ENCODE peak calls at places on chromosomes 2 and 18, in five cellular contexts. One of them, this sample, is unnamed.

GRCh38 chr2:26651458-26652155 is 10.4 kb upstream of the CIB4 start:
- DNase-seq in left ventricle myocardium inferior: no peak
- DNase-seq in mammary epithelial cell: no peak
- DNase-seq in Panc1: no peak
- DNase-seq in IMR-90: no peak
- DNase-seq in this sample: no peak

GRCh38 chr2:43453771-43454170 is 142.1 kb downstream of the THADA start:
- DNase-seq in left ventricle myocardium inferior: no peak
- DNase-seq in mammary epithelial cell: no peak
- DNase-seq in Panc1: no peak
- DNase-seq in IMR-90: no peak
- DNase-seq in this sample: no peak

GRCh38 chr18:12015697-12016062 is 34.4 kb downstream of the IMPA2 start:
- DNase-seq in left ventricle myocardium inferior: peak; percentile 72
- DNase-seq in mammary epithelial cell: peak; percentile 80
- DNase-seq in Panc1: no peak
- DNase-seq in IMR-90: peak; percentile 72
- DNase-seq in this sample: no peak

GRCh38 chr2:10385933-10386773 is 62.0 kb downstream of the ODC1 start:
- DNase-seq in left ventricle myocardium inferior: no peak
- DNase-seq in mammary epithelial cell: no peak
- DNase-seq in Panc1: no peak
- DNase-seq in IMR-90: peak; percentile 75
- DNase-seq in this sample: no peak

GRCh38 chr2:241373449-241373848 is 17.4 kb downstream of the FARP2 start:
- DNase-seq in left ventricle myocardium inferior: no peak
- DNase-seq in mammary epithelial cell: no peak
- DNase-seq in Panc1: no peak
- DNase-seq in IMR-90: no peak
- DNase-seq in this sample: no peak

GRCh38 chr2:210688071-210688470 is 131.7 kb downstream of the CPS1 start:
- DNase-seq in left ventricle myocardium inferior: no peak
- DNase-seq in mammary epithelial cell: no peak
- DNase-seq in Panc1: no peak
- DNase-seq in IMR-90: no peak
- DNase-seq in this sample: no peak

GRCh38 chr2:218286570-218287459 is 5.5 kb downstream of the TMBIM1 start:
- DNase-seq in left ventricle myocardium inferior: peak; percentile 89
- DNase-seq in mammary epithelial cell: peak; percentile 98
- DNase-seq in Panc1: peak; percentile 83
- DNase-seq in IMR-90: peak; percentile 94
- DNase-seq in this sample: peak; percentile 95

GRCh38 chr18:76494181-76494540 is 881 bp downstream of the ZNF516 start:
- DNase-seq in left ventricle myocardium inferior: no peak
- DNase-seq in mammary epithelial cell: peak; percentile 19
- DNase-seq in Panc1: no peak
- DNase-seq in IMR-90: peak; percentile 43
- DNase-seq in this sample: peak; percentile 65

GRCh38 chr18:31506024-31506742 is 8.2 kb downstream of the DSG2 start:
- DNase-seq in left ventricle myocardium inferior: no peak
- DNase-seq in mammary epithelial cell: no peak
- DNase-seq in Panc1: peak; percentile 2
- DNase-seq in IMR-90: peak; percentile 21
- DNase-seq in this sample: no peak

GRCh38 chr2:195820373-195820772 is 163.3 kb downstream of the SLC39A10 start:
- DNase-seq in left ventricle myocardium inferior: no peak
- DNase-seq in mammary epithelial cell: peak; percentile 4
- DNase-seq in Panc1: no peak
- DNase-seq in IMR-90: peak; percentile 77
- DNase-seq in this sample: no peak

GRCh38 chr18:50089702-50090101 is 105.2 kb downstream of the MYO5B start:
- DNase-seq in left ventricle myocardium inferior: no peak
- DNase-seq in mammary epithelial cell: no peak
- DNase-seq in Panc1: no peak
- DNase-seq in IMR-90: no peak
- DNase-seq in this sample: no peak

GRCh38 chr2:226963528-226963927 is 127.7 kb downstream of the RHBDD1 start:
- DNase-seq in left ventricle myocardium inferior: no peak
- DNase-seq in mammary epithelial cell: peak; percentile 46
- DNase-seq in Panc1: no peak
- DNase-seq in IMR-90: peak; percentile 73
- DNase-seq in this sample: no peak

GRCh38 chr2:229454934-229455631 is 184.0 kb upstream of the PID1 start:
- DNase-seq in left ventricle myocardium inferior: no peak
- DNase-seq in mammary epithelial cell: peak; percentile 81
- DNase-seq in Panc1: no peak
- DNase-seq in IMR-90: peak; percentile 81
- DNase-seq in this sample: no peak

GRCh38 chr18:812673-813404 is 797 bp upstream of the YES1 start:
- DNase-seq in left ventricle myocardium inferior: peak; percentile 68
- DNase-seq in mammary epithelial cell: peak; percentile 75
- DNase-seq in Panc1: peak; percentile 63
- DNase-seq in IMR-90: peak; percentile 82
- DNase-seq in this sample: peak; percentile 92

GRCh38 chr2:233994191-233994590 is 56.3 kb upstream of the SPP2 start:
- DNase-seq in left ventricle myocardium inferior: no peak
- DNase-seq in mammary epithelial cell: no peak
- DNase-seq in Panc1: no peak
- DNase-seq in IMR-90: no peak
- DNase-seq in this sample: no peak

GRCh38 chr2:20682166-20682565 is 15.2 kb downstream of the GDF7 start:
- DNase-seq in left ventricle myocardium inferior: no peak
- DNase-seq in mammary epithelial cell: no peak
- DNase-seq in Panc1: no peak
- DNase-seq in IMR-90: peak; percentile 23
- DNase-seq in this sample: no peak

GRCh38 chr2:113962692-113963480 is 73.0 kb downstream of the ACTR3 start:
- DNase-seq in left ventricle myocardium inferior: no peak
- DNase-seq in mammary epithelial cell: peak; percentile 39
- DNase-seq in Panc1: no peak
- DNase-seq in IMR-90: peak; percentile 87
- DNase-seq in this sample: no peak

GRCh38 chr2:11899264-11899818 is 152.9 kb downstream of the LPIN1 start:
- DNase-seq in left ventricle myocardium inferior: no peak
- DNase-seq in mammary epithelial cell: peak; percentile 79
- DNase-seq in Panc1: no peak
- DNase-seq in IMR-90: peak; percentile 63
- DNase-seq in this sample: no peak

GRCh38 chr2:212619954-212620353 is 81.4 kb upstream of the ERBB4 start:
- DNase-seq in left ventricle myocardium inferior: no peak
- DNase-seq in mammary epithelial cell: peak; percentile 85
- DNase-seq in Panc1: no peak
- DNase-seq in IMR-90: peak; percentile 19
- DNase-seq in this sample: no peak

GRCh38 chr18:65768379-65768778 is 17.6 kb downstream of the CDH7 start:
- DNase-seq in left ventricle myocardium inferior: no peak
- DNase-seq in mammary epithelial cell: no peak
- DNase-seq in Panc1: peak; percentile 41
- DNase-seq in IMR-90: no peak
- DNase-seq in this sample: no peak

GRCh38 chr2:227717687-227718567 is at the start of gene SLC19A3:
- DNase-seq in left ventricle myocardium inferior: peak; percentile 86
- DNase-seq in mammary epithelial cell: peak; percentile 35
- DNase-seq in Panc1: no peak
- DNase-seq in IMR-90: peak; percentile 50
- DNase-seq in this sample: peak; percentile 91

GRCh38 chr2:66682476-66682875 is 247.6 kb downstream of the MEIS1 start:
- DNase-seq in left ventricle myocardium inferior: no peak
- DNase-seq in mammary epithelial cell: no peak
- DNase-seq in Panc1: no peak
- DNase-seq in IMR-90: no peak
- DNase-seq in this sample: no peak

GRCh38 chr2:68434981-68435380 is 32.1 kb downstream of the FBXO48 start:
- DNase-seq in left ventricle myocardium inferior: no peak
- DNase-seq in mammary epithelial cell: no peak
- DNase-seq in Panc1: no peak
- DNase-seq in IMR-90: no peak
- DNase-seq in this sample: no peak
- H3K4me3 ChIP-seq in left ventricle myocardium inferior: no peak overlapping the region
- H3K4me3 ChIP-seq in mammary epithelial cell: no peak overlapping the region
- H3K4me3 ChIP-seq in Panc1: no peak overlapping the region
- H3K4me3 ChIP-seq in IMR-90: no peak overlapping the region
- H3K4me3 ChIP-seq in this sample: no peak overlapping the region

GRCh38 chr2:201992960-201993359 is 40.7 kb upstream of the FZD7 start:
- DNase-seq in left ventricle myocardium inferior: no peak
- DNase-seq in mammary epithelial cell: no peak
- DNase-seq in Panc1: no peak
- DNase-seq in IMR-90: no peak
- DNase-seq in this sample: no peak
- H3K27me3 ChIP-seq in left ventricle myocardium inferior: peaks cover 11% of the 10 kb centered on the region
- H3K27me3 ChIP-seq in mammary epithelial cell: no peaks in the 10 kb centered on the region
- H3K27me3 ChIP-seq in Panc1: no peaks in the 10 kb centered on the region
- H3K27me3 ChIP-seq in IMR-90: no peaks in the 10 kb centered on the region
- H3K27me3 ChIP-seq in this sample: no peaks in the 10 kb centered on the region

DNA sequence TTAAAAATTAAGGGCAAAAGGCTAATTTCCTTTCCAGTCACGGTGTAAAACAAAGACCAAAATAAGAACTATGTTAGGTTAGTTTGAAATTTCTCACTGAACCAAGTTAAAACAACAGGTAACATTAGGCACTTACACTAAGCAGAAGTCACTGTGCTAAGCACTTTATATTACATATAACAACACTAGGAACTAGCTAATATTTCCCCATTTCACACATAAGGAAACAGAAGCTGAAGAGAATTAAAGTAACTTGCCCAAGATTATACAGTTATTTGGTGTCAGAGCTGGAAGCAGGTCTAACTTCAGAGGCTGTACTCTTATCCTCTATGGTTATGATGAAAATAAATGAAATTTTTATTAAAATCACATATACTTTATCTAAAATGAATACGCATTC is 6.0 kb downstream of the ITSN2 start:
- DNase-seq in left ventricle myocardium inferior: no peak
- DNase-seq in mammary epithelial cell: no peak
- DNase-seq in Panc1: no peak
- DNase-seq in IMR-90: no peak
- DNase-seq in this sample: no peak
- H3K4me1 ChIP-seq in left ventricle myocardium inferior: peaks cover 82% of the 10 kb centered on the region
- H3K4me1 ChIP-seq in mammary epithelial cell: peaks cover 9% of the 10 kb centered on the region
- H3K4me1 ChIP-seq in Panc1: peaks cover 12% of the 10 kb centered on the region
- H3K4me1 ChIP-seq in IMR-90: no peaks in the 10 kb centered on the region
- H3K4me1 ChIP-seq in this sample: no peaks in the 10 kb centered on the region

GRCh38 chr2:70685771-70686171 is 82.2 kb downstream of the ADD2 start:
- DNase-seq in left ventricle myocardium inferior: no peak
- DNase-seq in mammary epithelial cell: no peak
- DNase-seq in Panc1: no peak
- DNase-seq in IMR-90: no peak
- DNase-seq in this sample: no peak
- H3K4me3 ChIP-seq in left ventricle myocardium inferior: no peak overlapping the region
- H3K4me3 ChIP-seq in mammary epithelial cell: no peak overlapping the region
- H3K4me3 ChIP-seq in Panc1: no peak overlapping the region
- H3K4me3 ChIP-seq in IMR-90: no peak overlapping the region
- H3K4me3 ChIP-seq in this sample: no peak overlapping the region

GRCh38 chr2:170821631-170822291 is 5.1 kb downstream of the GAD1 start:
- DNase-seq in left ventricle myocardium inferior: no peak
- DNase-seq in mammary epithelial cell: no peak
- DNase-seq in Panc1: no peak
- DNase-seq in IMR-90: no peak
- DNase-seq in this sample: no peak

GRCh38 chr2:170824526-170825015 is 7.9 kb downstream of the GAD1 start:
- DNase-seq in left ventricle myocardium inferior: no peak
- DNase-seq in mammary epithelial cell: no peak
- DNase-seq in Panc1: no peak
- DNase-seq in IMR-90: no peak
- DNase-seq in this sample: no peak

GRCh38 chr2:170822292-170822884 is 5.7 kb downstream of the GAD1 start:
- DNase-seq in left ventricle myocardium inferior: no peak
- DNase-seq in mammary epithelial cell: no peak
- DNase-seq in Panc1: no peak
- DNase-seq in IMR-90: no peak
- DNase-seq in this sample: no peak

GRCh38 chr2:170823800-170824153 is 7.1 kb downstream of the GAD1 start:
- DNase-seq in left ventricle myocardium inferior: no peak
- DNase-seq in mammary epithelial cell: no peak
- DNase-seq in Panc1: no peak
- DNase-seq in IMR-90: no peak
- DNase-seq in this sample: no peak

GRCh38 chr2:170822885-170823799 is 6.5 kb downstream of the GAD1 start:
- DNase-seq in left ventricle myocardium inferior: no peak
- DNase-seq in mammary epithelial cell: no peak
- DNase-seq in Panc1: no peak
- DNase-seq in IMR-90: no peak
- DNase-seq in this sample: no peak
- H3K27me3 ChIP-seq in left ventricle myocardium inferior: peaks cover 98% of the 10 kb centered on the region
- H3K27me3 ChIP-seq in mammary epithelial cell: peaks cover 54% of the 10 kb centered on the region
- H3K27me3 ChIP-seq in Panc1: no peaks in the 10 kb centered on the region
- H3K27me3 ChIP-seq in IMR-90: peaks cover 75% of the 10 kb centered on the region
- H3K27me3 ChIP-seq in this sample: no peaks in the 10 kb centered on the region

GRCh38 chr2:235506291-235506996 is 12.6 kb downstream of the AGAP1 start:
- DNase-seq in left ventricle myocardium inferior: no peak
- DNase-seq in mammary epithelial cell: no peak
- DNase-seq in Panc1: no peak
- DNase-seq in IMR-90: no peak
- DNase-seq in this sample: peak; percentile 50
- H3K4me1 ChIP-seq in left ventricle myocardium inferior: peaks cover 45% of the 10 kb centered on the region
- H3K4me1 ChIP-seq in mammary epithelial cell: peaks cover 6% of the 10 kb centered on the region
- H3K4me1 ChIP-seq in Panc1: peaks cover 45% of the 10 kb centered on the region
- H3K4me1 ChIP-seq in IMR-90: peaks cover 19% of the 10 kb centered on the region
- H3K4me1 ChIP-seq in this sample: no peaks in the 10 kb centered on the region

GRCh38 chr2:28300921-28301341 is 91.7 kb upstream of the FOSL2 start:
- DNase-seq in left ventricle myocardium inferior: no peak
- DNase-seq in mammary epithelial cell: no peak
- DNase-seq in Panc1: no peak
- DNase-seq in IMR-90: peak; percentile 98
- DNase-seq in this sample: no peak
- H3K4me3 ChIP-seq in left ventricle myocardium inferior: no peak overlapping the region
- H3K4me3 ChIP-seq in mammary epithelial cell: no peak overlapping the region
- H3K4me3 ChIP-seq in Panc1: no peak overlapping the region
- H3K4me3 ChIP-seq in IMR-90: peak overlapping the region; percentile 37
- H3K4me3 ChIP-seq in this sample: peak overlapping the region; percentile 48

DNA sequence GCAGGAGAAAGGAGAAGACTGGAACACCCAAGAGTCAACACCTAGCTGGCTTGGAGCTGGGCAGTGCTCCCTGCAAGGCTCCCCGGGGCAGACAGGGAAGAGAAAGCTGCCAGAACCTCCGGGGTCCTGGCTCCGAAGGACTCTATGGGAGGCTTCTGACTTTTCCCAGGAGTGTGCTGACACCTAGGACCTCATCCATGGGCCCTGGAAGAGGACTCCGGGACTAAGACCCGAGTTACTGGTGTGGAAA is 37.8 kb upstream of the ATP6V1B1 start:
- DNase-seq in left ventricle myocardium inferior: no peak
- DNase-seq in mammary epithelial cell: no peak
- DNase-seq in Panc1: no peak
- DNase-seq in IMR-90: no peak
- DNase-seq in this sample: no peak
- H3K27me3 ChIP-seq in left ventricle myocardium inferior: peaks cover 100% of the 10 kb centered on the region
- H3K27me3 ChIP-seq in mammary epithelial cell: peaks cover 52% of the 10 kb centered on the region
- H3K27me3 ChIP-seq in Panc1: no peaks in the 10 kb centered on the region
- H3K27me3 ChIP-seq in IMR-90: peaks cover 72% of the 10 kb centered on the region
- H3K27me3 ChIP-seq in this sample: no peaks in the 10 kb centered on the region

This sample was measured in aorta.